ENCODE peak calls at places on chromosome 9, in seven cellular contexts. W is GM12865, Q is heart right ventricle, N is HCT116, I is astrocyte, T is HFF-Myc, L is lower lobe of right lung. B is an unnamed sample.

GRCh38 chr9:137703842-137704508 is 85.2 kb downstream of the EHMT1 start:
- DNase-seq in W (no peak), Q (no peak), N (no peak), I (no peak), T (no peak), L (no peak), B (no peak)

GRCh38 chr9:4111233-4112000 is 188.5 kb downstream of the GLIS3 start:
- DNase-seq in W (no peak), Q (no peak), N (no peak), I (no peak), T (peak), L (no peak), B (no peak)

GRCh38 chr9:135523521-135524129 is 2.4 kb downstream of the LCN1 start:
- DNase-seq in W (no peak), Q (no peak), N (no peak), I (no peak), T (no peak), L (no peak), B (peak)

GRCh38 chr9:119802621-119803020 is 433.4 kb upstream of the BRINP1 start:
- DNase-seq in W (no peak), Q (peak), N (no peak), I (no peak), T (no peak), L (peak), B (no peak)

GRCh38 chr9:74245871-74246552 is 251.1 kb upstream of the RORB start:
- DNase-seq in W (peak), Q (no peak), N (no peak), I (no peak), T (no peak), L (no peak), B (no peak)

GRCh38 chr9:125745682-125746016 is 1.5 kb upstream of the PBX3 start:
- DNase-seq in W (no peak), Q (no peak), N (no peak), I (no peak), T (no peak), L (no peak), B (no peak)

GRCh38 chr9:123003467-123003866 is 30.0 kb upstream of the GPR21 start:
- DNase-seq in W (no peak), Q (no peak), N (no peak), I (peak), T (no peak), L (no peak), B (no peak)

GRCh38 chr9:90037136-90037797 is 432.5 kb downstream of the GADD45G start:
- DNase-seq in W (no peak), Q (no peak), N (no peak), I (no peak), T (no peak), L (no peak), B (no peak)

GRCh38 chr9:127779136-127779981 is 893 bp upstream of the SH2D3C start:
- DNase-seq in W (peak), Q (no peak), N (no peak), I (no peak), T (no peak), L (no peak), B (no peak)

GRCh38 chr9:136149853-136150252 is 31.2 kb upstream of the TMEM250 start:
- DNase-seq in W (no peak), Q (no peak), N (no peak), I (no peak), T (no peak), L (no peak), B (no peak)

GRCh38 chr9:110579763-110580255 is 268 bp upstream of the SVEP1 start:
- DNase-seq in W (no peak), Q (peak), N (no peak), I (peak), T (peak), L (no peak), B (no peak)

GRCh38 chr9:34957492-34958410 is at the start of gene PHF24:
- DNase-seq in W (peak), Q (no peak), N (no peak), I (no peak), T (no peak), L (no peak), B (no peak)

GRCh38 chr9:121634800-121635261 is 16.6 kb upstream of the DAB2IP start:
- DNase-seq in W (peak), Q (no peak), N (no peak), I (no peak), T (no peak), L (no peak), B (no peak)

GRCh38 chr9:7841831-7842230 is 42.3 kb upstream of the DMAC1 start:
- DNase-seq in W (no peak), Q (no peak), N (no peak), I (no peak), T (no peak), L (no peak), B (no peak)

GRCh38 chr9:2771661-2772060 is 54.4 kb downstream of the KCNV2 start:
- DNase-seq in W (no peak), Q (no peak), N (no peak), I (no peak), T (no peak), L (no peak), B (no peak)

GRCh38 chr9:115673599-115673998 is 480.0 kb upstream of the PAPPA start:
- DNase-seq in W (no peak), Q (no peak), N (no peak), I (peak), T (no peak), L (no peak), B (no peak)

GRCh38 chr9:131722260-131722659 is 17.6 kb downstream of the RAPGEF1 start:
- DNase-seq in W (no peak), Q (peak), N (no peak), I (no peak), T (no peak), L (no peak), B (no peak)

GRCh38 chr9:83013867-83014605 is 48.9 kb downstream of the RASEF start:
- DNase-seq in W (no peak), Q (no peak), N (no peak), I (peak), T (peak), L (no peak), B (no peak)

GRCh38 chr9:135330685-135331590 is 148.6 kb upstream of the PPP1R26 start:
- DNase-seq in W (no peak), Q (no peak), N (no peak), I (no peak), T (no peak), L (no peak), B (no peak)

GRCh38 chr9:71562140-71562539 is 206.2 kb downstream of the CEMIP2 start:
- DNase-seq in W (no peak), Q (no peak), N (no peak), I (no peak), T (no peak), L (no peak), B (no peak)

GRCh38 chr9:110029422-110029814 is 178.5 kb downstream of the C9orf152 start:
- DNase-seq in W (no peak), Q (no peak), N (no peak), I (peak), T (peak), L (no peak), B (no peak)

GRCh38 chr9:78311075-78311474 is 14.2 kb downstream of the PSAT1 start:
- DNase-seq in W (no peak), Q (no peak), N (no peak), I (no peak), T (no peak), L (no peak), B (no peak)

GRCh38 chr9:83304686-83305085 is 233.5 kb downstream of the FRMD3 start:
- DNase-seq in W (no peak), Q (peak), N (no peak), I (peak), T (no peak), L (peak), B (no peak)

GRCh38 chr9:18746631-18747030 is 272.7 kb downstream of the ADAMTSL1 start:
- DNase-seq in W (no peak), Q (no peak), N (no peak), I (no peak), T (no peak), L (no peak), B (no peak)

GRCh38 chr9:124477211-124478013 is 27.2 kb downstream of the ADGRD2 start:
- DNase-seq in W (no peak), Q (no peak), N (no peak), I (no peak), T (no peak), L (no peak), B (no peak)

GRCh38 chr9:83330207-83331196 is 207.7 kb downstream of the FRMD3 start:
- DNase-seq in W (peak), Q (no peak), N (no peak), I (no peak), T (no peak), L (no peak), B (no peak)

GRCh38 chr9:17134396-17134842 is 421 bp upstream of the CNTLN start:
- DNase-seq in W (no peak), Q (no peak), N (no peak), I (peak), T (peak), L (no peak), B (no peak)

GRCh38 chr9:89658931-89659330 is 54.1 kb downstream of the GADD45G start:
- DNase-seq in W (no peak), Q (no peak), N (no peak), I (no peak), T (no peak), L (no peak), B (no peak)

GRCh38 chr9:96344458-96345180 is 38.9 kb downstream of the SLC35D2 start:
- DNase-seq in W (no peak), Q (peak), N (peak), I (peak), T (peak), L (no peak), B (no peak)

GRCh38 chr9:37329576-37329975 is 92.9 kb upstream of the GRHPR start:
- DNase-seq in W (peak), Q (no peak), N (no peak), I (peak), T (no peak), L (no peak), B (no peak)

GRCh38 chr9:121660367-121660766 is 8.9 kb downstream of the DAB2IP start:
- DNase-seq in W (no peak), Q (no peak), N (no peak), I (no peak), T (no peak), L (no peak), B (no peak)

GRCh38 chr9:33921967-33922895 is 105.3 kb downstream of the UBE2R2 start:
- DNase-seq in W (peak), Q (no peak), N (peak), I (no peak), T (no peak), L (no peak), B (no peak)

GRCh38 chr9:120893917-120894316 is 16.9 kb upstream of the PHF19 start:
- DNase-seq in W (no peak), Q (no peak), N (no peak), I (no peak), T (no peak), L (no peak), B (no peak)

GRCh38 chr9:104227108-104227507 is 133.0 kb downstream of the SMC2 start:
- DNase-seq in W (no peak), Q (no peak), N (no peak), I (no peak), T (no peak), L (no peak), B (no peak)

GRCh38 chr9:99825158-99826046 is 3.7 kb downstream of the NR4A3 start:
- DNase-seq in W (no peak), Q (no peak), N (no peak), I (no peak), T (no peak), L (peak), B (no peak)

GRCh38 chr9:316382-316965 is 101.8 kb downstream of the DOCK8 start:
- DNase-seq in W (no peak), Q (no peak), N (no peak), I (no peak), T (no peak), L (no peak), B (no peak)
- TF ChIP-seq CTCF in W (no peak), Q (no peak), N (no peak), I (no peak), T (no peak), L (no peak), B (no peak)

DNA sequence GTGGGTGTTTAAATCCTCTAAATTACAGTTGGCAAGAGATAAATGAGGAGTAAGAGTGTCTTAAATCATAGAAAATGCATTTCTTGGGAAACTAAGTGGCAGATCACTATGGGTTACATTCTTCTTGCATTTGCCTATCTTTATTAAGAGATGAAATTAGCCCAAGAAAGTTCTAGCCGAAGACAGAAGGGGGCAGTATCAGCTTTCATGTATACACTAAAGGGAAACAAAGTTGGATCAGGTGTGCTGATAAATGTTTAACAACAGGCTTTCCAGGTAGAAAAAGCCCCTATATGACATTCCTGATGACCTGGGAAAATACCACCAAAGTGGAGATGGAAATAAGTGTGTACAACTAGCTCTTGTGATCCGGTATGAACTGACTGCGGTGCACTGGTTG is 81.9 kb upstream of the TLR4 start:
- DNase-seq in W (no peak), Q (no peak), N (no peak), I (no peak), T (no peak), L (no peak), B (no peak)
- TF ChIP-seq CTCF in W (no peak), Q (no peak), N (no peak), I (no peak), T (no peak), L (no peak), B (no peak)

DNA sequence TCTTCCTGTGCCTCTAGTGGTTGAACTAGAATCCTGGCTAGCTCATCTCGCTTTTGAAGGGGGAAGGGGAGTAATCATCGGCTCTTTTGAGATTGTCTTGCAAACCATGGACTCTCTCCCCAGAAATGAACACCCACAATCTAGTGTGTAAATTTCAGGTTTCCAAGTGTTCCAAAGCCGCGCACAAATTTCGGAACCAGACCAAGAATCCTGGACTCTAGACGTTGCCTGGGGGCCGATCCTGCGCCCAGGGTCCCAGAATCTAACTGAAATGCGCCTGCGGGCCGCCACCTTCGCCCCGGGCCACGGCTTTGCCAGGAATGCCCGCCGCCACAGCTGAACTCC is 4.8 kb upstream of the FOXE1 start:
- DNase-seq in W (no peak), Q (no peak), N (no peak), I (no peak), T (no peak), L (no peak), B (no peak)
- TF ChIP-seq CTCF in W (no peak), Q (no peak), N (no peak), I (peak), T (peak), L (no peak), B (no peak)

DNA sequence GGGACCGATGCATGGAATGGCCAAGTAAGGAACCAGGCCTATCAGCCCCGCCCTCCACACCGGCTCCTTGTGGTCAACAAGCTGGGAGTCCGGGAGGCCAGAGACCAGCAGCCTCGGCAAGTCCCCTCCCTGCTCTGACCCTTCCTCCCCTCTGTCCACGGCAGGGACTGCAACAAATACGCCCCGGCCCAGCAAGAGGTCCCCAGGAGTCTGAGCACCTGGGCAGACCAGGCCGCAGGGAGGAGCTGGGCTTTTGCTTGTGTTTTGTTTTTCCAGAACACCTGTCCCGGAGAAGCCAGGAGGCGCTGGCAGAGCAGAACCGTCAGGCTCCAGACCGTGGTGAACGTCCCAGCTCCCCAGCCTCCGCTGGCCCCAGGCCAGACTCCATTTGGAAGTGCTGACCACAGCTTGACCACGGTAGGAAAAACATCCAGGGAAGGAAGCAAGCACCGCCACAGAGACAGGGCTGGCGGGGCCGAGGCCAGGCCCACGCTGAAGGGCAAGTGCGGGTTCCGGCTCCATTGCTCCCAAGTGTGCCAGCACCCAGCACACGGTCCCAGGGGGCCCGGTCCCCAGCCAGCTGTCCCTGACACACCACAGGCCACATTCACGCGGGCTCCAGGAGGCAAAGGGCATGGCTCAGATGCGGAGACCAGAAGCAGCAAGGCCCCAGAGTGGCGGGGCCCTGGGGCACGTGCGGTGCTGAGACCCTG is 56.6 kb downstream of the VAV2 start:
- DNase-seq in W (no peak), Q (peak), N (no peak), I (peak), T (no peak), L (no peak), B (no peak)
- TF ChIP-seq CTCF in W (no peak), Q (no peak), N (no peak), I (no peak), T (no peak), L (no peak), B (no peak)

DNA sequence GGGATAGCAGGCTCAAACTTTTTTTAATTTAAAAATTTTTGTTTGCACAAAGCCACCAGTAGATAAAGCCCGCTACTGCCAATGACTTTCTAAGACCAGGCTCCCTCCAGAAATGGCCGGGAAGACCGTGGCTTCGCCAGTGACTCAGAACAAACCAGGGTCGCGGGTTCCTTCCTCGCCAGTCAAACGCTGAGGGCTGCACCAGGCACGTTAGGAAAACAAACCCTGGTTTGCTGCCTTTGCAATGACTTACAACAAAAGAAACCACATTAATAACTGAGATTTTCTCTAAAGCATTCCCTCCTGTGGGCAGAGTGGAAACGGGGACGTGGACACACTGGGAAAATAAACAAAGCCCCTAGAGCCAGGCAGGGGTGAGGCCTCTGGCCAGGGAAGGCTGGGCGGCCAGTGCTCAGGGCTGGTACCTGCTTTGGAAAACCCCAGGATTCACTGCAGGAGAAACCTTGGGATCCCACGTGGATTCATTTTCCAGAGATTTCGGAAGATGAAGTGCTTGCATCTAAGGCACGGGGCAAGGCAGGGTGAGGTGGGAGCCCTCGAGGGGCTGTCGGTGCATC is 3.8 kb downstream of the PRRX2 start:
- DNase-seq in W (no peak), Q (no peak), N (no peak), I (peak), T (no peak), L (no peak), B (no peak)
- TF ChIP-seq CTCF in W (no peak), Q (no peak), N (no peak), I (no peak), T (no peak), L (no peak), B (no peak)

GRCh38 chr9:76757274-76757673 is 7.0 kb upstream of the PCA3 start:
- DNase-seq in W (peak), Q (no peak), N (no peak), I (no peak), T (no peak), L (no peak), B (no peak)

GRCh38 chr9:76758476-76758875 is 5.8 kb upstream of the PCA3 start:
- DNase-seq in W (no peak), Q (no peak), N (no peak), I (peak), T (no peak), L (no peak), B (no peak)

GRCh38 chr9:76761448-76761847 is 2.8 kb upstream of the PCA3 start:
- DNase-seq in W (no peak), Q (no peak), N (no peak), I (no peak), T (no peak), L (no peak), B (no peak)

GRCh38 chr9:76759726-76760125 is 4.5 kb upstream of the PCA3 start:
- DNase-seq in W (peak), Q (no peak), N (no peak), I (no peak), T (no peak), L (no peak), B (no peak)

GRCh38 chr9:76756273-76756650 is 8.0 kb upstream of the PCA3 start:
- DNase-seq in W (peak), Q (peak), N (no peak), I (no peak), T (peak), L (peak), B (no peak)
- TF ChIP-seq CTCF in W (no peak), Q (no peak), N (peak), I (no peak), T (peak), L (peak), B (no peak)

DNA sequence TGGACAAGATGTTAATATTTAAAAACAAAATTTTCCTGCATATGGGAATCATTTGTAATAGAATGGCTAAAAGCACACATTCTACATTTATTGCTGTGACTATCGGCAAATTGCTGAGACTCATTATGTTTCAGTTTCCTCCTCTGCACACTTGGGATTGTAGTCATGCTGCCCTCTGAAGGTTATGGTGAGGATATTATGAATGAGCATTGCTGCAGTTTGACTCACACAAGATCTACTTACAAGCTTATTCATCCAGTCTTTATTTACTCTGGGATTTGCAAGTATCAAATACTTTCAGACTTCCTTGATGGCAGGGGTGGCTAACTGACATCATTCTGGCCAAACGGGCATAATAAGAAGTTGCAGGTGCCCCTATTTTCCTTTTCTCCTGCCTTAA is 9.5 kb upstream of the NFIL3 start:
- DNase-seq in W (peak), Q (no peak), N (peak), I (peak), T (peak), L (no peak), B (no peak)
- TF ChIP-seq CTCF in W (peak), Q (peak), N (peak), I (peak), T (peak), L (peak), B (no peak)